ENCODE peak calls at places on chromosomes 12 and 14, in seven cellular contexts. U is neural progenitor cell, E is K562, G is NT2/D1, O is SK-N-SH, L is fibroblast of lung, K is neuronal stem cell. Y is an unnamed sample.
A peak's percentile ranks its signal among the peaks of the same experiment; 100 is the strongest.

GRCh38 chr12:29743072-29743471 is 40.7 kb downstream of the TMTC1 start:
- DNase-seq in K (no peak), G (no peak), O (no peak), U (no peak), E (no peak), L (no peak), Y (no peak)

GRCh38 chr14:69693823-69694729 is 72.9 kb upstream of the SRSF5 start:
- DNase-seq in K (no peak), E (peak; percentile 66), L (peak; percentile 15), O (no peak), U (no peak), G (no peak), Y (peak; percentile 82)

GRCh38 chr12:114681149-114681849 is 2.7 kb downstream of the TBX3 start:
- DNase-seq in O (no peak), U (no peak), E (no peak), K (no peak), G (no peak), L (peak; percentile 70), Y (peak; percentile 71)

GRCh38 chr12:49671051-49671765 is 36.0 kb downstream of the FMNL3 start:
- DNase-seq in U (no peak), O (no peak), L (no peak), K (no peak), E (peak; percentile 45), G (no peak), Y (no peak)

GRCh38 chr12:121239704-121240420 is 29.9 kb downstream of the P2RX4 start:
- DNase-seq in L (no peak), O (no peak), G (no peak), E (no peak), K (no peak), U (no peak), Y (no peak)

GRCh38 chr14:101132588-101132987 is 229.1 kb upstream of the RTL1 start:
- DNase-seq in E (no peak), K (no peak), U (no peak), L (no peak), O (no peak), G (no peak), Y (peak; percentile 34)

GRCh38 chr12:991350-992278 is 591 bp downstream of the ERC1 start:
- DNase-seq in U (peak; percentile 13), K (no peak), E (no peak), L (no peak), O (peak; percentile 89), G (peak; percentile 47), Y (peak; percentile 70)

GRCh38 chr14:94049625-94050023 is 23.5 kb downstream of the OTUB2 start:
- DNase-seq in G (no peak), K (no peak), L (no peak), E (no peak), O (no peak), U (no peak), Y (no peak)

GRCh38 chr14:45621731-45622130 is 368.7 kb upstream of the MIS18BP1 start:
- DNase-seq in G (no peak), E (no peak), O (no peak), U (no peak), L (no peak), K (no peak), Y (no peak)

GRCh38 chr14:96989293-96989692 is 192.1 kb downstream of the VRK1 start:
- DNase-seq in E (no peak), K (no peak), L (no peak), G (no peak), U (no peak), O (no peak), Y (no peak)

GRCh38 chr12:112420740-112421139 is 2.0 kb downstream of the PTPN11 start:
- DNase-seq in G (no peak), K (no peak), U (no peak), E (no peak), O (no peak), L (no peak), Y (peak; percentile 37)

GRCh38 chr12:27260746-27261145 is 16.7 kb downstream of the STK38L start:
- DNase-seq in O (no peak), L (peak; percentile 76), G (no peak), U (no peak), K (no peak), E (no peak), Y (no peak)

GRCh38 chr12:105278043-105278697 is 42.2 kb upstream of the APPL2 start:
- DNase-seq in G (no peak), U (no peak), L (no peak), K (no peak), E (peak; percentile 7), O (peak; percentile 11), Y (no peak)

GRCh38 chr12:14111230-14111865 is 129.9 kb upstream of the GRIN2B start:
- DNase-seq in L (no peak), E (no peak), U (peak; percentile 51), O (peak; percentile 3), K (no peak), G (peak; percentile 33), Y (peak; percentile 89)

GRCh38 chr12:92234533-92234932 is 88.9 kb upstream of the BTG1 start:
- DNase-seq in L (no peak), U (no peak), K (no peak), E (no peak), G (no peak), O (no peak), Y (no peak)

GRCh38 chr12:102769323-102769916 is 147.6 kb downstream of the PAH start:
- DNase-seq in E (peak; percentile 57), O (peak; percentile 25), U (peak; percentile 68), G (peak; percentile 63), K (peak; percentile 57), L (peak; percentile 54), Y (peak; percentile 91)

GRCh38 chr14:25953532-25954144 is 644.2 kb downstream of the NOVA1 start:
- DNase-seq in L (peak; percentile 66), G (no peak), E (no peak), O (no peak), U (no peak), K (no peak), Y (no peak)

GRCh38 chr12:69170293-69170692 is 69.1 kb upstream of the CPSF6 start:
- DNase-seq in G (no peak), L (no peak), K (no peak), O (no peak), E (no peak), U (no peak), Y (peak; percentile 59)

GRCh38 chr12:127162902-127163301 is 1104.1 kb upstream of the TMEM132C start:
- DNase-seq in G (no peak), U (no peak), O (no peak), K (no peak), E (peak; percentile 79), L (peak; percentile 46), Y (no peak)

GRCh38 chr12:24797901-24798300 is 151.0 kb downstream of the BCAT1 start:
- DNase-seq in L (no peak), E (no peak), G (no peak), O (no peak), K (no peak), U (no peak), Y (no peak)

GRCh38 chr14:71117839-71118743 is 210.8 kb downstream of the PCNX1 start:
- DNase-seq in E (no peak), O (no peak), K (no peak), U (no peak), L (peak; percentile 45), G (no peak), Y (no peak)

GRCh38 chr12:56020437-56021189 is at the start of gene IKZF4:
- DNase-seq in L (peak; percentile 94), U (peak; percentile 80), K (peak; percentile 76), E (peak; percentile 95), O (peak; percentile 68), G (no peak), Y (peak; percentile 92)
- H3K4me3 ChIP-seq in L (peak within 1 kb of the TSS; percentile 31), U (peak within 1 kb of the TSS; percentile 47), K (peak within 1 kb of the TSS; percentile 78), E (peak within 1 kb of the TSS; percentile 46), O (peak within 1 kb of the TSS; percentile 36), G (peak within 1 kb of the TSS; percentile 58), Y (peak within 1 kb of the TSS; percentile 66)

GRCh38 chr12:65675141-65675621 is 149.1 kb upstream of the HMGA2 start:
- DNase-seq in K (no peak), E (no peak), U (no peak), O (no peak), L (peak; percentile 93), G (no peak), Y (no peak)

GRCh38 chr12:65673732-65674131 is 150.6 kb upstream of the HMGA2 start:
- DNase-seq in G (no peak), O (no peak), K (no peak), U (no peak), E (no peak), L (peak; percentile 77), Y (no peak)

GRCh38 chr12:65670775-65671174 is 153.5 kb upstream of the HMGA2 start:
- DNase-seq in L (no peak), K (no peak), G (no peak), O (no peak), U (no peak), E (peak; percentile 57), Y (no peak)

GRCh38 chr12:65672441-65672840 is 151.8 kb upstream of the HMGA2 start:
- DNase-seq in G (no peak), K (no peak), L (no peak), E (no peak), O (no peak), U (no peak), Y (no peak)

GRCh38 chr12:65673291-65673690 is 151.0 kb upstream of the HMGA2 start:
- DNase-seq in E (no peak), G (no peak), U (no peak), L (no peak), K (no peak), O (no peak), Y (no peak)
- H3K9ac ChIP-seq in E (no peak overlapping the region), G (no peak overlapping the region), U (no peak overlapping the region), L (no peak overlapping the region), K (no peak overlapping the region), O (peak overlapping the region; percentile 15), Y (no peak overlapping the region)

DNA sequence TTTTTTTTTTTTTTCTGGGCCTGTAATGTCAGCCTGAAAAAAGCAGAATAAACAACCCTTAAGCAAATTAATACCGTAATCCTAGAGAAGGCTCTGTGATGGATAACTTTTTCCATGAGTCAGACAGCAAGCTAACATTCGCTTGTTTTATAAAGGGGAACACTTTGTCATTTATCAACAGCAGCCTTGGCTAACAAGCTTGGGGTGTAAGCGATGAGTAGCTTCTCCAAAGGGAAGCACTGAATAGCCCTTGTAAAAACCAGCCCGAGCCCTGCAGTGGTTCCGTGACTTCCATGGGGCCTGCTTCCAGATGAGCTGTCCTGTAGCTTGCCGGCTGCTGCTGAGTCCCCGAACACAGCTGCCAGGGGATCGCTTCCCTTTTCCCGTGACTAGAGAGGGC is 29.6 kb downstream of the CD9 start:
- DNase-seq in L (peak; percentile 97), G (no peak), O (no peak), K (no peak), U (no peak), E (no peak), Y (no peak)
- H3K36me3 ChIP-seq in L (peaks cover 19% of the 10 kb centered on the region), G (peaks cover 98% of the 10 kb centered on the region), O (no peaks in the 10 kb centered on the region), K (no peaks in the 10 kb centered on the region), U (no peaks in the 10 kb centered on the region), E (no peaks in the 10 kb centered on the region), Y (no peaks in the 10 kb centered on the region)

DNA sequence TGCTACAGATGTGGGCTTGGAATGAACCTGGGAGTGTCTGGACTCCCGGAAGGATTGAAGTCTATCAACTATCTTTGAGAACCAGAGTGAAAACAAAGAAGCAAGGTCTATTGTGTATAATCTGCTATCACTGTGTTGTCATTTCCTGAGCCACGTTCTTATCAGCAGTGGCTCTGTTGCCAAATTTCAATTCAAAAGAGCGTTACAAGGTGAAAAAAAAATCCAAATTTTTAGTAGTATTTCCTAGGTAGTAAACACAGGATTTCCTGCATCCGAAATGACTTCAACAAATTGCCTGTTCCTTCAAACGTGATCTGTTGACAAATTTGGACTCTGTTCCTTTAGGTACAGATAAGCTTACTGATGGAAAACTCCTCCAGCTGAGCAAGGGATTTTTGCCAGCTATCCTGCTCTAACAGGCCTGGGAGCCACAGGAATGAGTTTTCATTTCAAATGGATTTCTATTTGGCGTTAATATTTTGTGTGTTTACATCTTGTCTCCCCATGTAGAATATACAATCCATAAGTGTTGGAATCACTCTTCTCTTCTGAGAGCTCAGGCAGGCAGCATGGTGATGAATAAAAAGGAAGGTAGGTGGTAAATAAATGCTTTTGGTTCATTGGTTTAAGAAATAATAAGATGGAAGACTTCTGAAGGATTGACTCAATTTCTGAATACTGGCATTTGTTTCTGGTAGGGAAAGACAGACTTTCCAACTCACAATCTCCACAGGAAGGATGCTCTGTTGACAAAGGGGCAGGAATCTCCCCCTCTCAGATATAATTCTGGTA is 58.5 kb downstream of the GPR135 start:
- DNase-seq in K (no peak), L (peak; percentile 69), U (no peak), G (no peak), O (no peak), E (peak; percentile 17), Y (no peak)
- H3K4me3 ChIP-seq in K (no peak overlapping the region), L (no peak overlapping the region), U (no peak overlapping the region), G (no peak overlapping the region), O (no peak overlapping the region), E (no peak overlapping the region), Y (peak overlapping the region; percentile 5)

Y was measured in endodermal cell.